ENCODE peak calls at places on chromosomes 1 and 21, in seven cellular contexts. N is HAP-1; C is K562; L is pancreas; T is heart right ventricle; P is adipocyte; X is CD8-positive, alpha-beta memory T cell. F is an unnamed sample. For H3K36me3, the result is how much of the 10 kb centered on the place peaks cover.

GRCh38 chr1:46410156-46411009 is 16.3 kb downstream of the FAAH start:
- DNase-seq in C (no peak), P (no peak), N (no peak), L (no peak), T (no peak), X (no peak), F (no peak)

GRCh38 chr1:236064674-236065508 is at the start of gene NID1:
- DNase-seq in C (no peak), P (peak), L (peak), T (peak), X (no peak), N (peak), F (peak)

GRCh38 chr1:78840447-78841251 is 165.9 kb downstream of the ADGRL4 start:
- DNase-seq in N (no peak), P (peak), T (peak), C (peak), L (peak), X (no peak), F (no peak)

GRCh38 chr1:170755791-170756190 is 91.9 kb downstream of the PRRX1 start:
- DNase-seq in T (no peak), C (no peak), X (no peak), P (no peak), L (no peak), N (no peak), F (no peak)

GRCh38 chr1:228379165-228379460 is 27.5 kb downstream of the TRIM11 start:
- DNase-seq in N (no peak), L (peak), P (peak), C (no peak), T (no peak), X (no peak), F (no peak)

GRCh38 chr1:27395441-27396195 is 3.2 kb downstream of the GPR3 start:
- DNase-seq in T (peak), X (peak), P (peak), L (peak), N (peak), C (peak), F (peak)

GRCh38 chr21:36422279-36423098 is 37.3 kb downstream of the CHAF1B start:
- DNase-seq in N (peak), C (peak), X (no peak), L (peak), T (peak), P (peak), F (no peak)

GRCh38 chr1:150282558-150282958 is 204 bp downstream of the CIART start:
- DNase-seq in N (no peak), T (no peak), L (peak), C (no peak), P (no peak), X (no peak), F (no peak)

DNA sequence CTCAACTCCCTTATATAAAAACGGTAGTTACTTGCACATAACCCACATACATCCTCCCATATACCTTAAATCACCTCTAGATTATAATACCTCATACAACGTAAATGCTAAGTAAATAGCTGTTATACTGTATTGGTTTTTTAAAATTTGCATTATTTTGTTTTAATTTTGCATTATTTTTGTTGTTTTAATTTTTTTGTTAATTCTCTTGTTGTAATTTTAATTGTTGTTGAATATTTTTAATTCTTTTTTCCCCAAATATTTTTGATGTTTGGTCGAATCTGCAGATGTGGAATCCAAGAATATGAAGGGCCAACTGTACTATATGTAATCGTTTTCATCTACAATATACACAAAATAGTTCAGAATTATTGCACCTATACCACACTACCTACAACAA is 23.5 kb upstream of the ACTA1 start:
- DNase-seq in C (no peak), N (no peak), P (no peak), X (no peak), L (no peak), T (no peak), F (no peak)
- H3K36me3 ChIP-seq in C (half or more), N (half or more), P (half or more), X (under half), L (under half), T (under half), F (under half)

GRCh38 chr21:44778983-44779382 is 22.6 kb downstream of the UBE2G2 start:
- DNase-seq in N (no peak), T (no peak), P (no peak), C (no peak), X (no peak), L (no peak), F (no peak)
- H3K36me3 ChIP-seq in N (half or more), T (under half), P (half or more), C (half or more), X (under half), L (under half), F (under half)

DNA sequence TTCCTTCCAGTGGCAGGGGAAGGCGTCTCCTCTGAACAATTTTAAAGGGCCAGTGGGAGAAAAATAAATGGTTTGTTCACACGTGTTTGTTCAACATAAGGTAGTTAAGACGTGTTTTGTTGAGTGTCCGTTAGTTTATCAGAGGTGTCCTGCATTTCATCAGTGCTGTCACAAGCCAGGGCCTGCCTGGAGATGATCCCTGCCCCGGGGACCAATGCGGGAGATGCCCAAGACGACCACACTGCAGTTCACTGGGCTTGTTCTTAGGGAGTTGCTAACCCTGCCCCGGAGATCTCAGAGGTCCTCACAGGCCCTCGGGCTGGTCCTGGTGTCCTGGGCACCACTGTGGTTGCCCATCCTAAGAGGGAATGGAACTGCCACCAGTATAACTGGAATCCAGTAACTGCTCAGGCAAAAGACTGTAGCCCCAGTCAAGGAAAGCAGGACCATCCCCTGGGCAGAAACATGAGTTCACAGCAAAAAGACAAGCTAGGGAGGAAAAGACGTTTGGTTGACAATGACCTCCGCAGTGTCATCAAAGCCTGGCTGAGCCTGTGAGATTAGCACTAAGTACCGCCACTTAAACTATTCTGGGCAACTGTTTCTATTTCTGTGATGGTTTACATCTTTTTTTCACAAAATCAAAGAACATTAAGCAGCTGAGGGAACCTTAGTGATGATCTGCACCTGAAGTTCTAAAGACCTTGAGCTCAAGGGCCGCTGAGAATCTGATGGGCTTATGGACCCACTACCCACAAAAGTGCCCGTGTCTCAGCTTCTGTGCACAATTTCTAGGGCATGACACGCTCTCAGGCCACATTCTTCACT is 44.9 kb upstream of the LIN9 start:
- DNase-seq in X (no peak), T (no peak), N (no peak), C (no peak), P (no peak), L (no peak), F (no peak)
- H3K36me3 ChIP-seq in X (under half), T (under half), N (under half), C (under half), P (under half), L (under half), F (under half)

DNA sequence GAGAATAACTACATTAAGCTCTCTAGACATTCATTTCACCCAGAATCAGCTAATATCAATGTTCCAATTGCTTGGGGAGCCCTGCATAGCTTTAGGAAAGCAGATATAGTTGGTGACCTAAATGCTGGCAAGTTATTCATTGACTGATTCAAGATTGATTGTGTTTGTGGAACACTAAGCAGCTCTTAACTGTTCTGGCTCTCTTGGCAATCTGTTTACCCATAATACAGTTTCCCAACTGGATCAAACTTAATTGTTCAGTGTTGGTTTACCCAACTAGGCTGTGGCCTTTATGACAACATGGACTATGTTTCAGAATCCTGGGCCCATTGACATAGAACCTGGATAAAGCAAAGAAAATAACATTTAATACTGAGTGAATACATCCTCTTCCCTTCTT is 83.7 kb downstream of the NRDC start:
- DNase-seq in X (no peak), L (no peak), C (no peak), T (no peak), N (no peak), P (no peak), F (no peak)
- H3K36me3 ChIP-seq in X (half or more), L (under half), C (half or more), T (under half), N (half or more), P (half or more), F (under half)

F was measured in uterus.